ENCODE peak calls at places on chromosomes 3 and 15, in four cellular contexts. One of them, this sample, is unnamed.

GRCh38 chr15:27412413-27412812 is 441.4 kb downstream of the GABRG3 start:
- DNase-seq in mesendoderm: no peak
- DNase-seq in GM23248: no peak
- DNase-seq in H1: no peak
- DNase-seq in this sample: no peak

GRCh38 chr3:166052440-166052839 is 215.2 kb upstream of the BCHE start:
- DNase-seq in H1: no peak
- DNase-seq in GM23248: no peak
- DNase-seq in mesendoderm: peak
- DNase-seq in this sample: no peak

GRCh38 chr15:89462198-89462912 is 34.0 kb downstream of the RHCG start:
- DNase-seq in GM23248: peak
- DNase-seq in mesendoderm: no peak
- DNase-seq in H1: no peak
- DNase-seq in this sample: no peak

GRCh38 chr15:31503256-31503655 is 176.6 kb downstream of the KLF13 start:
- DNase-seq in H1: peak
- DNase-seq in GM23248: no peak
- DNase-seq in mesendoderm: no peak
- DNase-seq in this sample: no peak

GRCh38 chr15:31792611-31793199 is 237.6 kb upstream of the CHRNA7 start:
- DNase-seq in mesendoderm: no peak
- DNase-seq in GM23248: no peak
- DNase-seq in H1: no peak
- DNase-seq in this sample: no peak

GRCh38 chr15:88491158-88491557 is 23.6 kb downstream of the MRPS11 start:
- DNase-seq in mesendoderm: no peak
- DNase-seq in GM23248: no peak
- DNase-seq in H1: no peak
- DNase-seq in this sample: no peak

GRCh38 chr15:60507596-60508424 is 28.9 kb upstream of the ICE2 start:
- DNase-seq in H1: peak
- DNase-seq in mesendoderm: peak
- DNase-seq in GM23248: peak
- DNase-seq in this sample: peak

GRCh38 chr3:194994551-194994981 is 276.4 kb downstream of the XXYLT1 start:
- DNase-seq in H1: peak
- DNase-seq in GM23248: no peak
- DNase-seq in mesendoderm: no peak
- DNase-seq in this sample: no peak

GRCh38 chr15:79170256-79170664 is 79.7 kb upstream of the RASGRF1 start:
- DNase-seq in mesendoderm: no peak
- DNase-seq in GM23248: peak
- DNase-seq in H1: no peak
- DNase-seq in this sample: no peak

GRCh38 chr15:31930967-31931366 is 99.3 kb upstream of the CHRNA7 start:
- DNase-seq in GM23248: no peak
- DNase-seq in H1: no peak
- DNase-seq in mesendoderm: no peak
- DNase-seq in this sample: no peak

GRCh38 chr3:32865364-32865763 is 47.6 kb downstream of the TRIM71 start:
- DNase-seq in H1: no peak
- DNase-seq in GM23248: peak
- DNase-seq in mesendoderm: peak
- DNase-seq in this sample: peak
- H3K4me2 ChIP-seq in H1: peak
- H3K4me2 ChIP-seq in GM23248: peak
- H3K4me2 ChIP-seq in mesendoderm: no peak
- H3K4me2 ChIP-seq in this sample: peak

DNA sequence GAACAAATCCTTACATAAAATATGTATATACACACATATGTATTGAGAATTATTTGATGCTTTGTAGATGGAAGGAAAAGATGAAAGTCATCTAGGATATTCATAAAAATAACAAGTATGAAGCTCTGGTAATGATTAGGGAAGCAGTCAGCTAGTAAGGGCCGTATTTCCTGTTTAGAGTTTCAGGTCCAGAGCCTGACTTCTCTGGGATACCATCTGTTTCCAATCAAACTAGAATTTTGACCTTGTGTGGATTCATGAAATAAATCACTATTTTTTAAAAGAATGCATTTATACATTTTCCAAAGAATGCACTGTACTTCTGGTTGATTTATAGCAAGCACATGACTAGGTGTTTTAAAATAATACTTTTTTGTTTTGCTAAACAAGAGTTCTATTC is 156.1 kb upstream of the CGNL1 start:
- DNase-seq in GM23248: peak
- DNase-seq in H1: no peak
- DNase-seq in mesendoderm: no peak
- DNase-seq in this sample: no peak
- H3K4me3 ChIP-seq in GM23248: peak
- H3K4me3 ChIP-seq in H1: peak
- H3K4me3 ChIP-seq in mesendoderm: no peak
- H3K4me3 ChIP-seq in this sample: no peak

GRCh38 chr3:171462224-171462623 is 2.0 kb upstream of the TNIK start:
- DNase-seq in GM23248: no peak
- DNase-seq in mesendoderm: peak
- DNase-seq in H1: no peak
- DNase-seq in this sample: no peak
- H3K27ac ChIP-seq in GM23248: no peak
- H3K27ac ChIP-seq in mesendoderm: no peak
- H3K27ac ChIP-seq in H1: no peak
- H3K27ac ChIP-seq in this sample: no peak

GRCh38 chr15:49059491-49059890 is 13.2 kb upstream of the SECISBP2L start:
- DNase-seq in GM23248: no peak
- DNase-seq in mesendoderm: no peak
- DNase-seq in H1: no peak
- DNase-seq in this sample: no peak

GRCh38 chr15:49062900-49063299 is 16.7 kb upstream of the SECISBP2L start:
- DNase-seq in GM23248: no peak
- DNase-seq in H1: no peak
- DNase-seq in mesendoderm: peak
- DNase-seq in this sample: no peak

GRCh38 chr15:49058559-49058958 is 12.3 kb upstream of the SECISBP2L start:
- DNase-seq in mesendoderm: no peak
- DNase-seq in GM23248: no peak
- DNase-seq in H1: no peak
- DNase-seq in this sample: no peak

GRCh38 chr15:49063402-49064280 is 17.4 kb upstream of the SECISBP2L start:
- DNase-seq in mesendoderm: peak
- DNase-seq in GM23248: no peak
- DNase-seq in H1: peak
- DNase-seq in this sample: no peak

GRCh38 chr15:49060710-49061483 is 14.7 kb upstream of the SECISBP2L start:
- DNase-seq in mesendoderm: peak
- DNase-seq in GM23248: peak
- DNase-seq in H1: no peak
- DNase-seq in this sample: peak
- H3K4me2 ChIP-seq in mesendoderm: no peak
- H3K4me2 ChIP-seq in GM23248: no peak
- H3K4me2 ChIP-seq in H1: no peak
- H3K4me2 ChIP-seq in this sample: no peak

GRCh38 chr15:52805351-52806283 is 15.5 kb upstream of the ONECUT1 start:
- DNase-seq in GM23248: peak
- DNase-seq in mesendoderm: peak
- DNase-seq in H1: peak
- DNase-seq in this sample: peak
- H3K4me3 ChIP-seq in GM23248: no peak
- H3K4me3 ChIP-seq in mesendoderm: no peak
- H3K4me3 ChIP-seq in H1: peak
- H3K4me3 ChIP-seq in this sample: no peak

GRCh38 chr3:127037423-127037841 is 54.5 kb downstream of the PLXNA1 start:
- DNase-seq in GM23248: no peak
- DNase-seq in H1: no peak
- DNase-seq in mesendoderm: no peak
- DNase-seq in this sample: no peak

GRCh38 chr3:127035672-127036071 is 52.8 kb downstream of the PLXNA1 start:
- DNase-seq in mesendoderm: no peak
- DNase-seq in GM23248: peak
- DNase-seq in H1: no peak
- DNase-seq in this sample: peak

GRCh38 chr3:127034990-127035652 is 52.2 kb downstream of the PLXNA1 start:
- DNase-seq in mesendoderm: no peak
- DNase-seq in GM23248: no peak
- DNase-seq in H1: no peak
- DNase-seq in this sample: no peak

GRCh38 chr3:127037021-127037400 is 54.1 kb downstream of the PLXNA1 start:
- DNase-seq in GM23248: no peak
- DNase-seq in mesendoderm: no peak
- DNase-seq in H1: no peak
- DNase-seq in this sample: peak

GRCh38 chr3:127036209-127037020 is 53.5 kb downstream of the PLXNA1 start:
- DNase-seq in mesendoderm: no peak
- DNase-seq in GM23248: no peak
- DNase-seq in H1: no peak
- DNase-seq in this sample: peak
- H3K27ac ChIP-seq in mesendoderm: no peak
- H3K27ac ChIP-seq in GM23248: peak
- H3K27ac ChIP-seq in H1: no peak
- H3K27ac ChIP-seq in this sample: peak

GRCh38 chr3:119550090-119550910 is 9.1 kb downstream of the CD80 start:
- DNase-seq in H1: no peak
- DNase-seq in GM23248: no peak
- DNase-seq in mesendoderm: no peak
- DNase-seq in this sample: no peak

GRCh38 chr3:119557192-119557873 is 2.1 kb downstream of the CD80 start:
- DNase-seq in mesendoderm: no peak
- DNase-seq in GM23248: no peak
- DNase-seq in H1: no peak
- DNase-seq in this sample: no peak

GRCh38 chr3:119555309-119555735 is 4.1 kb downstream of the CD80 start:
- DNase-seq in GM23248: no peak
- DNase-seq in mesendoderm: no peak
- DNase-seq in H1: no peak
- DNase-seq in this sample: peak

GRCh38 chr3:119555929-119556328 is 3.5 kb downstream of the CD80 start:
- DNase-seq in GM23248: no peak
- DNase-seq in mesendoderm: no peak
- DNase-seq in H1: no peak
- DNase-seq in this sample: no peak

GRCh38 chr3:119551525-119552063 is 7.8 kb downstream of the CD80 start:
- DNase-seq in GM23248: no peak
- DNase-seq in mesendoderm: no peak
- DNase-seq in H1: no peak
- DNase-seq in this sample: no peak
- H3K4me2 ChIP-seq in GM23248: no peak
- H3K4me2 ChIP-seq in mesendoderm: no peak
- H3K4me2 ChIP-seq in H1: no peak
- H3K4me2 ChIP-seq in this sample: no peak

GRCh38 chr3:126683069-126683468 is 21.0 kb upstream of the CHCHD6 start:
- DNase-seq in H1: no peak
- DNase-seq in GM23248: no peak
- DNase-seq in mesendoderm: no peak
- DNase-seq in this sample: no peak

GRCh38 chr3:126685041-126685440 is 19.0 kb upstream of the CHCHD6 start:
- DNase-seq in GM23248: peak
- DNase-seq in mesendoderm: no peak
- DNase-seq in H1: peak
- DNase-seq in this sample: no peak

GRCh38 chr3:126682046-126682445 is 22.0 kb upstream of the CHCHD6 start:
- DNase-seq in GM23248: no peak
- DNase-seq in H1: peak
- DNase-seq in mesendoderm: no peak
- DNase-seq in this sample: peak

GRCh38 chr3:126683506-126683905 is 20.5 kb upstream of the CHCHD6 start:
- DNase-seq in mesendoderm: peak
- DNase-seq in H1: peak
- DNase-seq in GM23248: no peak
- DNase-seq in this sample: no peak

GRCh38 chr3:126685493-126685892 is 18.5 kb upstream of the CHCHD6 start:
- DNase-seq in GM23248: no peak
- DNase-seq in mesendoderm: no peak
- DNase-seq in H1: no peak
- DNase-seq in this sample: no peak
- H3K4me3 ChIP-seq in GM23248: no peak
- H3K4me3 ChIP-seq in mesendoderm: no peak
- H3K4me3 ChIP-seq in H1: no peak
- H3K4me3 ChIP-seq in this sample: peak

GRCh38 chr3:56629044-56629443 is 54.0 kb downstream of the TASOR start:
- DNase-seq in GM23248: no peak
- DNase-seq in H1: no peak
- DNase-seq in mesendoderm: no peak
- DNase-seq in this sample: no peak
- H3K27ac ChIP-seq in GM23248: no peak
- H3K27ac ChIP-seq in H1: no peak
- H3K27ac ChIP-seq in mesendoderm: no peak
- H3K27ac ChIP-seq in this sample: no peak